ENCODE peak calls at places on chromosome 22, in six cellular contexts. One of them, this sample, is unnamed.
A peak's percentile ranks its signal among the peaks of the same experiment; 100 is the strongest.

GRCh38 chr22:40156001-40156516 is 21.7 kb upstream of the TNRC6B start:
- DNase-seq in body of pancreas: peak; percentile 79
- DNase-seq in RWPE1: peak; percentile 60
- DNase-seq in DND-41: no peak
- DNase-seq in K562: peak; percentile 39
- DNase-seq in kidney: no peak
- DNase-seq in this sample: peak; percentile 74

GRCh38 chr22:39241632-39242388 is 3.0 kb downstream of the PDGFB start:
- DNase-seq in kidney: no peak
- DNase-seq in RWPE1: no peak
- DNase-seq in K562: no peak
- DNase-seq in DND-41: no peak
- DNase-seq in body of pancreas: peak; percentile 38
- DNase-seq in this sample: no peak

GRCh38 chr22:18033204-18033998 is 9.0 kb upstream of the MICAL3 start:
- DNase-seq in DND-41: no peak
- DNase-seq in K562: no peak
- DNase-seq in body of pancreas: no peak
- DNase-seq in kidney: no peak
- DNase-seq in RWPE1: no peak
- DNase-seq in this sample: peak; percentile 81

GRCh38 chr22:39520874-39521857 is 804 bp downstream of the ATF4 start:
- DNase-seq in DND-41: peak; percentile 68
- DNase-seq in RWPE1: peak; percentile 36
- DNase-seq in body of pancreas: peak; percentile 77
- DNase-seq in K562: peak; percentile 71
- DNase-seq in kidney: peak; percentile 95
- DNase-seq in this sample: peak; percentile 94

GRCh38 chr22:40070701-40071100 is 75.9 kb downstream of the FAM83F start:
- DNase-seq in body of pancreas: no peak
- DNase-seq in RWPE1: no peak
- DNase-seq in DND-41: no peak
- DNase-seq in K562: no peak
- DNase-seq in kidney: no peak
- DNase-seq in this sample: no peak

GRCh38 chr22:38981659-38982007 is 514 bp upstream of the APOBEC3B start:
- DNase-seq in DND-41: no peak
- DNase-seq in body of pancreas: no peak
- DNase-seq in RWPE1: no peak
- DNase-seq in K562: no peak
- DNase-seq in kidney: peak; percentile 49
- DNase-seq in this sample: no peak

GRCh38 chr22:32206774-32207758 is 2.2 kb upstream of the RFPL2 start:
- DNase-seq in DND-41: peak; percentile 17
- DNase-seq in K562: no peak
- DNase-seq in RWPE1: no peak
- DNase-seq in kidney: no peak
- DNase-seq in body of pancreas: peak; percentile 58
- DNase-seq in this sample: peak; percentile 79

GRCh38 chr22:38943181-38943580 is 14.2 kb upstream of the APOBEC3A start:
- DNase-seq in K562: peak; percentile 24
- DNase-seq in DND-41: no peak
- DNase-seq in body of pancreas: peak; percentile 5
- DNase-seq in RWPE1: no peak
- DNase-seq in kidney: peak; percentile 30
- DNase-seq in this sample: no peak

GRCh38 chr22:49699928-49700498 is 127.7 kb downstream of the BRD1 start:
- DNase-seq in K562: no peak
- DNase-seq in body of pancreas: no peak
- DNase-seq in RWPE1: no peak
- DNase-seq in kidney: no peak
- DNase-seq in DND-41: no peak
- DNase-seq in this sample: no peak

GRCh38 chr22:40235418-40235817 is 57.7 kb downstream of the TNRC6B start:
- DNase-seq in DND-41: no peak
- DNase-seq in K562: no peak
- DNase-seq in RWPE1: no peak
- DNase-seq in kidney: no peak
- DNase-seq in body of pancreas: no peak
- DNase-seq in this sample: no peak

GRCh38 chr22:41320416-41321240 is 19.3 kb downstream of the ZC3H7B start:
- DNase-seq in DND-41: no peak
- DNase-seq in body of pancreas: no peak
- DNase-seq in kidney: no peak
- DNase-seq in RWPE1: no peak
- DNase-seq in K562: no peak
- DNase-seq in this sample: no peak

DNA sequence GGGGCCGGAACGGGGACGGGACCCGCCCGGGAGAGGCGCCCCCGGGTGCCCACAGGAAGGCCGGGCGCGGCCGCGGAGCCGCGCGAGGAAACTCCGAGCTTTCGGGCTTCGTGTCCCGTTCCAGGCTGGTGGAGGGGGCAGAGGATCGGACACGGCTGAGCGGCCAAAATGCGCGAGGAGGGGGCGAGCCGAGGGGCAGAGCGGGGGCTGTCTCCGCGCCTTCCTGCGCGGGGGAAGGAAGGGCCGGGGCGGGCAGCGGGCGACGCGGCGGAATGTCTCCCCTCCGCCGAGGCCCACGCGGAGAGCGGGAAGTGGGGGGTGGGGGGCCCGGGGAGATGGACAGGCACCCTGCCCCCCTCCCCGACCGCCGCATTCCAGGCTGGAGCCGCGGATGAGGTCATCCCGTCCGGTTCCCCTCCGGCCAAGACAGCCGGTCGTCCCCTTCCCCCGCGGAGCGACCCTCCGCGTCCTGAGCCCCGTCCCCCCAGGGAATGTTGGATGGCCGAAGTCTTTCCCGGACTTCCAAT is 465 bp downstream of the CDC42EP1 start:
- DNase-seq in DND-41: no peak
- DNase-seq in K562: peak; percentile 57
- DNase-seq in RWPE1: no peak
- DNase-seq in kidney: peak; percentile 91
- DNase-seq in body of pancreas: peak; percentile 76
- DNase-seq in this sample: no peak
- H3K27ac ChIP-seq in DND-41: no peak overlapping the region
- H3K27ac ChIP-seq in K562: peak overlapping the region; percentile 97
- H3K27ac ChIP-seq in RWPE1: peak overlapping the region; percentile 94
- H3K27ac ChIP-seq in kidney: peak overlapping the region; percentile 97
- H3K27ac ChIP-seq in body of pancreas: peak overlapping the region; percentile 96
- H3K27ac ChIP-seq in this sample: peak overlapping the region; percentile 96

DNA sequence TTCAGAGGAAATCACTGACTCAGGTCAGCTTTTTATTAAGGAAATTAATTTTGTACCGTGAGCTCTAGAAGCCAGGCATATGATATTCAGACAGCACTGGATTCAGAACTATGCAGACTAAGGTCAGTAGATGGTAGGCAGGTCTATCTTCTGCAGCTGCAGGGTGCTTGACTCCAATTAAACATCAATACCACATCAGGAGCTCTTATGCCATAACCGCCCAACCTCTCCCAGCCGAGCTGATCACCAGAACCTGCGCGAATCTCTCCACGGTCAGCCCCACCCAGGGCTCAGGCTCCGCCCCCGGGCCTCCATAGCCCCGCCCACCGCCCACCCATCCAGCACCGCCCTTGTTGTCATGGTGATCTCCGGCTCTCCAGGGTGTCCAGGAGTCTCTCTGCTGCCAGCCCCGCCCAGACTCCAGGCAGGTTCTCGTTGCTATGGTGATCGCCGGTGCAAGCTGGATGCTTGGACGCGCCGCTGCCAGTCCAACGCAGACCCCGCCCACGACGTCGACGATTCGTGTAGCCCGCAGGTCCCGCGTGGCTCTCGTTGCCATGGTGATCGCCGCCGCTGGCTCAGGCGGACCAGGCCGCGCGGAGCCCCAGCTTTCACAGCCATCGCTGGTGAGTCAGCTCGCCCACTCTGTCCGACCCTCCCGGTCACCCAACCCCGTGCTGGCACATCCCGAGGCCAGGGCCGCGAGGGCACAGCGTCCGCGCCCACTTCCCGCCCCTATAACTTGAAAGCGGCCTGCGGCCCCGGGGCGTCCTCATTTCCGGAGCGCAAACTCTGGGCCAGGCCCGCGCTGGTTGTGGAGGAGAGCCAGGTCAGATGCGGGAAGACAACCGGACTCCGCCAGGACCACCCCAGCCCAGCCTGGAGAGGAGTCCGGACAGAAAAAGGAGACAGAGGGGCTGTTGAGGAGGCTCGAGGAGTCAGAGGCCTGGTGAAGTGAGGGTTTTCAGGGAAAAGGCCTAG is at the start of gene RAB36:
- DNase-seq in body of pancreas: peak; percentile 96
- DNase-seq in K562: peak; percentile 60
- DNase-seq in kidney: peak; percentile 100
- DNase-seq in DND-41: peak; percentile 18
- DNase-seq in RWPE1: peak; percentile 98
- DNase-seq in this sample: peak; percentile 98
- TF ChIP-seq CTCF in body of pancreas: no peak
- TF ChIP-seq CTCF in K562: no peak
- TF ChIP-seq CTCF in kidney: no peak
- TF ChIP-seq CTCF in DND-41: no peak
- TF ChIP-seq CTCF in RWPE1: no peak
- TF ChIP-seq CTCF in this sample: no peak

GRCh38 chr22:43970037-43970747 is 14.9 kb downstream of the SAMM50 start:
- DNase-seq in RWPE1: no peak
- DNase-seq in DND-41: no peak
- DNase-seq in body of pancreas: no peak
- DNase-seq in kidney: no peak
- DNase-seq in K562: peak; percentile 20
- DNase-seq in this sample: no peak

GRCh38 chr22:43971112-43971511 is 15.9 kb downstream of the SAMM50 start:
- DNase-seq in RWPE1: no peak
- DNase-seq in K562: no peak
- DNase-seq in body of pancreas: no peak
- DNase-seq in DND-41: no peak
- DNase-seq in kidney: no peak
- DNase-seq in this sample: no peak

GRCh38 chr22:43968614-43969013 is 13.4 kb downstream of the SAMM50 start:
- DNase-seq in RWPE1: no peak
- DNase-seq in K562: no peak
- DNase-seq in kidney: no peak
- DNase-seq in body of pancreas: no peak
- DNase-seq in DND-41: no peak
- DNase-seq in this sample: no peak

GRCh38 chr22:43967069-43967468 is 11.8 kb downstream of the SAMM50 start:
- DNase-seq in K562: no peak
- DNase-seq in RWPE1: no peak
- DNase-seq in DND-41: no peak
- DNase-seq in body of pancreas: no peak
- DNase-seq in kidney: no peak
- DNase-seq in this sample: no peak

GRCh38 chr22:43969021-43969878 is 14.0 kb downstream of the SAMM50 start:
- DNase-seq in kidney: no peak
- DNase-seq in DND-41: no peak
- DNase-seq in body of pancreas: no peak
- DNase-seq in K562: peak; percentile 80
- DNase-seq in RWPE1: no peak
- DNase-seq in this sample: no peak
- H3K27ac ChIP-seq in kidney: no peak overlapping the region
- H3K27ac ChIP-seq in DND-41: no peak overlapping the region
- H3K27ac ChIP-seq in body of pancreas: no peak overlapping the region
- H3K27ac ChIP-seq in K562: peak overlapping the region; percentile 85
- H3K27ac ChIP-seq in RWPE1: no peak overlapping the region
- H3K27ac ChIP-seq in this sample: no peak overlapping the region

DNA sequence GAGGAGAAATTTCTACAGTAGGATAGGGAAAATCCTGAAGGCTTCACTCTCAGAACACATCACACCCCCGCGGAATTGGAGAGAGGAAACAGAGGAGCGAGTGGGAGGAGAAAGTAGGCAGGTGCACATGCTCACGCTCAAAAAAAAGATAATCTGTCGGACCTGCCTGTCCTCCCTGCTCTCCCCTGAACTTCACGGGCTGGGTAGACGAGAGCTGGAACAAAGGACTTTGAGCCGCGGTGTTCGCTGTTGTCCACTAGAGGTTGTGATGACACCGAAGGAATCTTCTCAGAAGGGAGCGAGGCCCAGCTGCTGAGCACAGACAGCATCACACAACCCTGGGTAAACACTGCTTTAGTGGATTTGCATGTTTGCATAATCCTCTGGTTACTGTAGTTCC is 5.0 kb downstream of the SEZ6L start:
- DNase-seq in body of pancreas: no peak
- DNase-seq in K562: no peak
- DNase-seq in kidney: no peak
- DNase-seq in RWPE1: no peak
- DNase-seq in DND-41: no peak
- DNase-seq in this sample: no peak
- TF ChIP-seq CTCF in body of pancreas: no peak
- TF ChIP-seq CTCF in K562: peak; percentile 6
- TF ChIP-seq CTCF in kidney: no peak
- TF ChIP-seq CTCF in RWPE1: no peak
- TF ChIP-seq CTCF in DND-41: peak; percentile 26
- TF ChIP-seq CTCF in this sample: no peak

GRCh38 chr22:30425616-30426394 is at the start of gene MTFP1:
- DNase-seq in body of pancreas: peak; percentile 73
- DNase-seq in RWPE1: peak; percentile 48
- DNase-seq in kidney: peak; percentile 89
- DNase-seq in DND-41: peak; percentile 72
- DNase-seq in K562: peak; percentile 62
- DNase-seq in this sample: no peak

GRCh38 chr22:30424471-30425326 is 869 bp upstream of the MTFP1 start:
- DNase-seq in K562: no peak
- DNase-seq in DND-41: peak; percentile 25
- DNase-seq in RWPE1: no peak
- DNase-seq in kidney: peak; percentile 60
- DNase-seq in body of pancreas: no peak
- DNase-seq in this sample: no peak

GRCh38 chr22:30427871-30428270 is 2.3 kb downstream of the MTFP1 start:
- DNase-seq in DND-41: no peak
- DNase-seq in K562: peak; percentile 30
- DNase-seq in RWPE1: no peak
- DNase-seq in kidney: peak; percentile 14
- DNase-seq in body of pancreas: no peak
- DNase-seq in this sample: no peak

GRCh38 chr22:30425327-30425615 is 297 bp upstream of the MTFP1 start:
- DNase-seq in RWPE1: no peak
- DNase-seq in K562: no peak
- DNase-seq in body of pancreas: no peak
- DNase-seq in kidney: peak; percentile 61
- DNase-seq in DND-41: no peak
- DNase-seq in this sample: no peak

GRCh38 chr22:30426395-30427353 is 1.1 kb downstream of the MTFP1 start:
- DNase-seq in kidney: peak; percentile 92
- DNase-seq in K562: peak; percentile 57
- DNase-seq in body of pancreas: peak; percentile 93
- DNase-seq in RWPE1: peak; percentile 84
- DNase-seq in DND-41: peak; percentile 87
- DNase-seq in this sample: peak; percentile 94
- H3K27ac ChIP-seq in kidney: peak overlapping the region; percentile 65
- H3K27ac ChIP-seq in K562: peak overlapping the region; percentile 83
- H3K27ac ChIP-seq in body of pancreas: peak overlapping the region; percentile 68
- H3K27ac ChIP-seq in RWPE1: peak overlapping the region; percentile 99
- H3K27ac ChIP-seq in DND-41: peak overlapping the region; percentile 92
- H3K27ac ChIP-seq in this sample: peak overlapping the region; percentile 79

GRCh38 chr22:46007848-46008261 is 30.9 kb upstream of the WNT7B start:
- DNase-seq in kidney: peak; percentile 92
- DNase-seq in K562: no peak
- DNase-seq in DND-41: no peak
- DNase-seq in RWPE1: peak; percentile 82
- DNase-seq in body of pancreas: peak; percentile 69
- DNase-seq in this sample: no peak
- TF ChIP-seq CTCF in kidney: no peak
- TF ChIP-seq CTCF in K562: no peak
- TF ChIP-seq CTCF in DND-41: no peak
- TF ChIP-seq CTCF in RWPE1: no peak
- TF ChIP-seq CTCF in body of pancreas: no peak
- TF ChIP-seq CTCF in this sample: peak; percentile 31